ENCODE peak calls at places on chromosomes 6 and 20, in five cellular contexts. G is activated T-helper 1 cell treated with anti-CD3 and anti-CD28 coated beads, Interleukin-12 subunit alpha, Interleukin-12 subunit beta, Interleukin-2, Interleukin-4 antibody, amounts not matched to agents 30 ng/mL and 10 ng/mL and 1 ng/mL, durations not matched to agents 14 hours and 24 hours and 36 hours; D is HFFc6; P is GM13976; L is activated T-cell treated with anti-CD3 and anti-CD28 coated beads for 1 hour. V is an unnamed sample.

GRCh38 chr6:166958926-166959861 is 2.8 kb upstream of the RNASET2 start:
- DNase-seq in G (peak), D (no peak), P (no peak), L (no peak), V (no peak)

GRCh38 chr6:11208267-11208666 is 24.2 kb downstream of the NEDD9 start:
- DNase-seq in G (no peak), D (no peak), P (no peak), L (no peak), V (no peak)

GRCh38 chr20:48194578-48194977 is 409.3 kb upstream of the SULF2 start:
- DNase-seq in G (no peak), D (no peak), P (no peak), L (no peak), V (no peak)

GRCh38 chr20:18837710-18838109 is 24.1 kb downstream of the SCP2D1 start:
- DNase-seq in G (no peak), D (no peak), P (no peak), L (no peak), V (no peak)

GRCh38 chr6:126060400-126060799 is 74.1 kb downstream of the TRMT11 start:
- DNase-seq in G (no peak), D (no peak), P (no peak), L (no peak), V (no peak)

GRCh38 chr6:35120746-35121145 is 20.4 kb downstream of the TCP11 start:
- DNase-seq in G (no peak), D (no peak), P (no peak), L (no peak), V (no peak)

GRCh38 chr6:32288426-32288825 is 64.6 kb upstream of the NOTCH4 start:
- DNase-seq in G (no peak), D (no peak), P (no peak), L (no peak), V (no peak)

GRCh38 chr6:125843593-125843992 is 52.8 kb downstream of the NCOA7 start:
- DNase-seq in G (no peak), D (no peak), P (no peak), L (no peak), V (no peak)

GRCh38 chr6:39048481-39049399 is at the start of gene GLP1R:
- DNase-seq in G (no peak), D (no peak), P (no peak), L (no peak), V (no peak)

V was measured in hepatic stellate cell.